ENCODE peak calls at places on chromosomes 4 and X, in five cellular contexts. One of them, this sample, is unnamed.

GRCh38 chr4:185894481-185894880 is 82.5 kb upstream of the SORBS2 start:
- DNase-seq in PC-3: no peak
- DNase-seq in ascending aorta: no peak
- DNase-seq in endodermal cell: no peak
- DNase-seq in GM06990: no peak
- DNase-seq in this sample: no peak

GRCh38 chrX:21658746-21659145 is 616 bp upstream of the KLHL34 start:
- DNase-seq in PC-3: no peak
- DNase-seq in ascending aorta: no peak
- DNase-seq in endodermal cell: no peak
- DNase-seq in GM06990: peak; percentile 1
- DNase-seq in this sample: no peak

GRCh38 chrX:101430457-101431078 is 22.5 kb downstream of the HNRNPH2 start:
- DNase-seq in PC-3: peak; percentile 40
- DNase-seq in ascending aorta: no peak
- DNase-seq in endodermal cell: no peak
- DNase-seq in GM06990: no peak
- DNase-seq in this sample: no peak

GRCh38 chr4:73446336-73446938 is 10.4 kb downstream of the AFP start:
- DNase-seq in PC-3: peak; percentile 83
- DNase-seq in ascending aorta: no peak
- DNase-seq in endodermal cell: no peak
- DNase-seq in GM06990: no peak
- DNase-seq in this sample: no peak

GRCh38 chr4:108473163-108473720 is 147.1 kb upstream of the RPL34 start:
- DNase-seq in PC-3: no peak
- DNase-seq in ascending aorta: no peak
- DNase-seq in endodermal cell: no peak
- DNase-seq in GM06990: no peak
- DNase-seq in this sample: no peak

GRCh38 chr4:17562157-17562556 is 14.8 kb upstream of the LAP3 start:
- DNase-seq in PC-3: peak; percentile 8
- DNase-seq in ascending aorta: no peak
- DNase-seq in endodermal cell: peak; percentile 57
- DNase-seq in GM06990: no peak
- DNase-seq in this sample: no peak

GRCh38 chr4:6441758-6442157 is 30.7 kb downstream of the PPP2R2C start:
- DNase-seq in PC-3: no peak
- DNase-seq in ascending aorta: no peak
- DNase-seq in endodermal cell: no peak
- DNase-seq in GM06990: no peak
- DNase-seq in this sample: no peak

GRCh38 chrX:3713225-3713936 is at the start of gene PRKX:
- DNase-seq in PC-3: peak; percentile 66
- DNase-seq in ascending aorta: no peak
- DNase-seq in endodermal cell: peak; percentile 87
- DNase-seq in GM06990: peak; percentile 87
- DNase-seq in this sample: peak; percentile 61

GRCh38 chr4:73740353-73740778 is at the start of gene CXCL8:
- DNase-seq in PC-3: peak; percentile 100
- DNase-seq in ascending aorta: peak; percentile 10
- DNase-seq in endodermal cell: no peak
- DNase-seq in GM06990: no peak
- DNase-seq in this sample: no peak

GRCh38 chr4:88967883-88968316 is 89.1 kb downstream of the FAM13A start:
- DNase-seq in PC-3: peak; percentile 31
- DNase-seq in ascending aorta: no peak
- DNase-seq in endodermal cell: no peak
- DNase-seq in GM06990: no peak
- DNase-seq in this sample: no peak

GRCh38 chrX:51336584-51336983 is 4.0 kb downstream of the NUDT10 start:
- DNase-seq in PC-3: peak; percentile 47
- DNase-seq in ascending aorta: no peak
- DNase-seq in endodermal cell: peak; percentile 58
- DNase-seq in GM06990: peak; percentile 3
- DNase-seq in this sample: no peak

GRCh38 chr4:7828011-7828720 is 111.5 kb downstream of the AFAP1 start:
- DNase-seq in PC-3: peak; percentile 85
- DNase-seq in ascending aorta: peak; percentile 42
- DNase-seq in endodermal cell: no peak
- DNase-seq in GM06990: peak; percentile 25
- DNase-seq in this sample: no peak

GRCh38 chr4:78592104-78592783 is 40.7 kb downstream of the ANXA3 start:
- DNase-seq in PC-3: peak; percentile 27
- DNase-seq in ascending aorta: no peak
- DNase-seq in endodermal cell: peak; percentile 71
- DNase-seq in GM06990: no peak
- DNase-seq in this sample: no peak

GRCh38 chr4:145602129-145602760 is 16.9 kb upstream of the MMAA start:
- DNase-seq in PC-3: peak; percentile 51
- DNase-seq in ascending aorta: no peak
- DNase-seq in endodermal cell: no peak
- DNase-seq in GM06990: no peak
- DNase-seq in this sample: no peak

GRCh38 chr4:56906534-56906933 is 1.2 kb upstream of the REST start:
- DNase-seq in PC-3: no peak
- DNase-seq in ascending aorta: no peak
- DNase-seq in endodermal cell: peak; percentile 50
- DNase-seq in GM06990: no peak
- DNase-seq in this sample: no peak

GRCh38 chr4:153731239-153731638 is 28.6 kb downstream of the RNF175 start:
- DNase-seq in PC-3: no peak
- DNase-seq in ascending aorta: no peak
- DNase-seq in endodermal cell: no peak
- DNase-seq in GM06990: no peak
- DNase-seq in this sample: no peak

GRCh38 chr4:2934077-2934812 is 29.0 kb downstream of the NOP14 start:
- DNase-seq in PC-3: peak; percentile 19
- DNase-seq in ascending aorta: no peak
- DNase-seq in endodermal cell: peak; percentile 67
- DNase-seq in GM06990: peak; percentile 61
- DNase-seq in this sample: no peak

GRCh38 chr4:139208404-139208945 is 31.5 kb upstream of the ELF2 start:
- DNase-seq in PC-3: no peak
- DNase-seq in ascending aorta: no peak
- DNase-seq in endodermal cell: no peak
- DNase-seq in GM06990: peak; percentile 44
- DNase-seq in this sample: no peak

GRCh38 chr4:1293531-1293941 is 3.8 kb downstream of the MAEA start:
- DNase-seq in PC-3: no peak
- DNase-seq in ascending aorta: no peak
- DNase-seq in endodermal cell: peak; percentile 34
- DNase-seq in GM06990: no peak
- DNase-seq in this sample: no peak

GRCh38 chr4:112029642-112030235 is 115.5 kb upstream of the FAM241A start:
- DNase-seq in PC-3: no peak
- DNase-seq in ascending aorta: no peak
- DNase-seq in endodermal cell: no peak
- DNase-seq in GM06990: no peak
- DNase-seq in this sample: no peak

GRCh38 chr4:166128452-166128851 is 255.4 kb downstream of the TLL1 start:
- DNase-seq in PC-3: peak; percentile 67
- DNase-seq in ascending aorta: no peak
- DNase-seq in endodermal cell: no peak
- DNase-seq in GM06990: no peak
- DNase-seq in this sample: no peak

GRCh38 chrX:79440336-79440735 is 73.2 kb upstream of the ITM2A start:
- DNase-seq in PC-3: no peak
- DNase-seq in ascending aorta: no peak
- DNase-seq in endodermal cell: no peak
- DNase-seq in GM06990: no peak
- DNase-seq in this sample: no peak

GRCh38 chr4:172202480-172203076 is 389.4 kb downstream of the GALNTL6 start:
- DNase-seq in PC-3: peak; percentile 40
- DNase-seq in ascending aorta: no peak
- DNase-seq in endodermal cell: peak; percentile 44
- DNase-seq in GM06990: peak; percentile 2
- DNase-seq in this sample: no peak

GRCh38 chr4:112926826-112927225 is 122.6 kb upstream of the ANK2 start:
- DNase-seq in PC-3: no peak
- DNase-seq in ascending aorta: no peak
- DNase-seq in endodermal cell: no peak
- DNase-seq in GM06990: no peak
- DNase-seq in this sample: no peak

DNA sequence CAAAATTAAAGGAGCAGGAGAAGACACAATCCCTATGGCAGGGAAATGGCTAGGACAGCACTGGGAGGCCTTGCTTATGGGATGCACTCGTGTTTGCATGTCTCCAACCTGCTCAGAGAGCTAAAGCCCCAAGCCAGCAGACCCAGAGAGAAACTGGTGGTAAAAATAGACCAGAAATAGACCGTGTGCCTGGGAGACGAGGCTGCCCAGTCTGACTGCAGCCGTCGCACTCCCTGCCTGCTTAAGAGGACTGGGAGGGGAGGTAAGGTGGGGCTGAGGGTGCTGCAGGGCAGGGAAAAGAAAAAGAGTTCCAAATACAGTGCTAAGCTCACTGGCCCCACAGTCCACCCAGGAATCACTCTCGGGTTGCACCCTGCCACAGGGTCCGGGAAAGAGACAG is 633.5 kb downstream of the BCOR start:
- DNase-seq in PC-3: no peak
- DNase-seq in ascending aorta: no peak
- DNase-seq in endodermal cell: no peak
- DNase-seq in GM06990: no peak
- DNase-seq in this sample: no peak
- TF ChIP-seq CTCF in PC-3: no peak
- TF ChIP-seq CTCF in ascending aorta: no peak
- TF ChIP-seq CTCF in endodermal cell: no peak
- TF ChIP-seq CTCF in GM06990: no peak
- TF ChIP-seq CTCF in this sample: no peak

GRCh38 chr4:141154725-141155124 is 21.5 kb upstream of the RNF150 start:
- DNase-seq in PC-3: no peak
- DNase-seq in ascending aorta: no peak
- DNase-seq in endodermal cell: no peak
- DNase-seq in GM06990: no peak
- DNase-seq in this sample: no peak

GRCh38 chr4:141155586-141155985 is 22.3 kb upstream of the RNF150 start:
- DNase-seq in PC-3: no peak
- DNase-seq in ascending aorta: no peak
- DNase-seq in endodermal cell: no peak
- DNase-seq in GM06990: no peak
- DNase-seq in this sample: no peak

GRCh38 chr4:141153751-141154510 is 20.7 kb upstream of the RNF150 start:
- DNase-seq in PC-3: no peak
- DNase-seq in ascending aorta: no peak
- DNase-seq in endodermal cell: no peak
- DNase-seq in GM06990: no peak
- DNase-seq in this sample: no peak

GRCh38 chr4:141158219-141158618 is 24.9 kb upstream of the RNF150 start:
- DNase-seq in PC-3: peak; percentile 51
- DNase-seq in ascending aorta: no peak
- DNase-seq in endodermal cell: no peak
- DNase-seq in GM06990: no peak
- DNase-seq in this sample: no peak
- TF ChIP-seq CTCF in PC-3: peak; percentile 77
- TF ChIP-seq CTCF in ascending aorta: no peak
- TF ChIP-seq CTCF in endodermal cell: peak; percentile 84
- TF ChIP-seq CTCF in GM06990: peak; percentile 26
- TF ChIP-seq CTCF in this sample: peak; percentile 79

GRCh38 chr4:163590609-163591264 is 96.2 kb downstream of the TMA16 start:
- DNase-seq in PC-3: peak; percentile 63
- DNase-seq in ascending aorta: no peak
- DNase-seq in endodermal cell: no peak
- DNase-seq in GM06990: no peak
- DNase-seq in this sample: no peak

GRCh38 chr4:163592207-163592606 is 97.7 kb downstream of the TMA16 start:
- DNase-seq in PC-3: no peak
- DNase-seq in ascending aorta: no peak
- DNase-seq in endodermal cell: no peak
- DNase-seq in GM06990: no peak
- DNase-seq in this sample: no peak

GRCh38 chr4:163591614-163592020 is 97.1 kb downstream of the TMA16 start:
- DNase-seq in PC-3: no peak
- DNase-seq in ascending aorta: no peak
- DNase-seq in endodermal cell: no peak
- DNase-seq in GM06990: peak; percentile 38
- DNase-seq in this sample: no peak

GRCh38 chr4:163590103-163590502 is 95.6 kb downstream of the TMA16 start:
- DNase-seq in PC-3: no peak
- DNase-seq in ascending aorta: no peak
- DNase-seq in endodermal cell: no peak
- DNase-seq in GM06990: no peak
- DNase-seq in this sample: no peak

GRCh38 chr4:163587867-163588266 is 93.4 kb downstream of the TMA16 start:
- DNase-seq in PC-3: peak; percentile 18
- DNase-seq in ascending aorta: no peak
- DNase-seq in endodermal cell: peak; percentile 61
- DNase-seq in GM06990: peak; percentile 44
- DNase-seq in this sample: no peak
- TF ChIP-seq CTCF in PC-3: peak; percentile 53
- TF ChIP-seq CTCF in ascending aorta: no peak
- TF ChIP-seq CTCF in endodermal cell: peak; percentile 62
- TF ChIP-seq CTCF in GM06990: peak; percentile 55
- TF ChIP-seq CTCF in this sample: peak; percentile 55

GRCh38 chr4:187603093-187603395 is 392.5 kb upstream of the ZFP42 start:
- DNase-seq in PC-3: no peak
- DNase-seq in ascending aorta: no peak
- DNase-seq in endodermal cell: no peak
- DNase-seq in GM06990: no peak
- DNase-seq in this sample: no peak

GRCh38 chr4:187608001-187608421 is 387.6 kb upstream of the ZFP42 start:
- DNase-seq in PC-3: peak; percentile 59
- DNase-seq in ascending aorta: no peak
- DNase-seq in endodermal cell: no peak
- DNase-seq in GM06990: no peak
- DNase-seq in this sample: no peak

GRCh38 chr4:187604984-187605383 is 390.6 kb upstream of the ZFP42 start:
- DNase-seq in PC-3: no peak
- DNase-seq in ascending aorta: no peak
- DNase-seq in endodermal cell: peak; percentile 57
- DNase-seq in GM06990: no peak
- DNase-seq in this sample: no peak

GRCh38 chr4:187602339-187603092 is 393.1 kb upstream of the ZFP42 start:
- DNase-seq in PC-3: peak; percentile 58
- DNase-seq in ascending aorta: no peak
- DNase-seq in endodermal cell: no peak
- DNase-seq in GM06990: no peak
- DNase-seq in this sample: no peak

GRCh38 chr4:187606581-187606980 is 389.0 kb upstream of the ZFP42 start:
- DNase-seq in PC-3: peak; percentile 64
- DNase-seq in ascending aorta: no peak
- DNase-seq in endodermal cell: peak; percentile 76
- DNase-seq in GM06990: no peak
- DNase-seq in this sample: no peak
- TF ChIP-seq CTCF in PC-3: peak; percentile 81
- TF ChIP-seq CTCF in ascending aorta: peak; percentile 41
- TF ChIP-seq CTCF in endodermal cell: peak; percentile 94
- TF ChIP-seq CTCF in GM06990: peak; percentile 64
- TF ChIP-seq CTCF in this sample: peak; percentile 93

This sample was measured in progenitor cell of endocrine pancreas.